ENCODE peak calls at places on chromosome 1, in six cellular contexts. W is activated B cell treated with CpG ODN at 0.5 μM for 24 hours; R is stimulated activated CD8-positive, alpha-beta memory T cell treated with anti-CD3 and anti-CD28 coated beads, Interleukin-4, amount 100 ng/mL, for 24 hours; H is activated CD4-positive, CD25-positive, alpha-beta regulatory T cell; I is stomach; P is HuH-7. V is an unnamed sample.

GRCh38 chr1:168259567-168259966 is 21.1 kb upstream of the TBX19 start:
- DNase-seq in R (no peak), P (no peak), I (no peak), H (no peak), W (no peak), V (no peak)

GRCh38 chr1:157167437-157167836 is 29.2 kb upstream of the ETV3 start:
- DNase-seq in W (no peak), P (no peak), H (no peak), R (no peak), I (no peak), V (no peak)

GRCh38 chr1:21553116-21553926 is 44.1 kb downstream of the ALPL start:
- DNase-seq in H (no peak), P (no peak), R (no peak), W (no peak), I (no peak), V (no peak)

GRCh38 chr1:97070366-97070765 is 348.8 kb downstream of the PTBP2 start:
- DNase-seq in P (no peak), R (no peak), W (no peak), I (no peak), H (no peak), V (no peak)

GRCh38 chr1:160539896-160540858 is 17.1 kb upstream of the SLAMF6 start:
- DNase-seq in H (peak), W (no peak), R (no peak), I (peak), P (peak), V (peak)

GRCh38 chr1:198676253-198676652 is 37.4 kb downstream of the PTPRC start:
- DNase-seq in P (no peak), R (no peak), H (no peak), W (no peak), I (no peak), V (no peak)

GRCh38 chr1:12040457-12041051 is 21.3 kb downstream of the MIIP start:
- DNase-seq in W (no peak), I (no peak), P (no peak), H (no peak), R (no peak), V (no peak)

GRCh38 chr1:62800825-62801306 is 16.9 kb downstream of the ATG4C start:
- DNase-seq in H (no peak), I (no peak), W (no peak), R (no peak), P (no peak), V (no peak)

GRCh38 chr1:166740668-166741276 is 98.5 kb upstream of the POGK start:
- DNase-seq in R (no peak), W (no peak), P (no peak), H (no peak), I (no peak), V (no peak)

GRCh38 chr1:21804536-21804935 is 7.5 kb upstream of the LDLRAD2 start:
- DNase-seq in W (no peak), H (no peak), I (no peak), R (no peak), P (no peak), V (no peak)

GRCh38 chr1:241998412-241998921 is 431 bp downstream of the MAP1LC3C start:
- DNase-seq in R (peak), P (peak), H (peak), W (peak), I (peak), V (peak)

GRCh38 chr1:214662386-214662785 is 59.4 kb downstream of the CENPF start:
- DNase-seq in I (no peak), P (no peak), H (no peak), R (no peak), W (no peak), V (no peak)

GRCh38 chr1:225882699-225883615 is 777 bp upstream of the TMEM63A start:
- DNase-seq in I (peak), P (peak), W (no peak), R (no peak), H (no peak), V (peak)